ENCODE peak calls at places on chromosomes 11 and 22, in four cellular contexts. One of them, this sample, is unnamed.

GRCh38 chr11:134261626-134262488 is 8.5 kb downstream of the ACAD8 start:
- DNase-seq in K562: peak
- DNase-seq in HepG2: peak
- DNase-seq in GM12878: no peak
- DNase-seq in this sample: peak

GRCh38 chr22:33350961-33351360 is 292.8 kb upstream of the SYN3 start:
- DNase-seq in K562: no peak
- DNase-seq in HepG2: no peak
- DNase-seq in GM12878: no peak
- DNase-seq in this sample: no peak

GRCh38 chr22:27686534-27686933 is 115.0 kb downstream of the MN1 start:
- DNase-seq in K562: peak
- DNase-seq in HepG2: peak
- DNase-seq in GM12878: no peak
- DNase-seq in this sample: no peak

GRCh38 chr11:70661763-70662501 is 263.6 kb downstream of the CTTN start:
- DNase-seq in HepG2: no peak
- DNase-seq in GM12878: no peak
- DNase-seq in K562: no peak
- DNase-seq in this sample: no peak

GRCh38 chr22:26823966-26824365 is 166.6 kb downstream of the MIAT start:
- DNase-seq in GM12878: no peak
- DNase-seq in HepG2: no peak
- DNase-seq in K562: no peak
- DNase-seq in this sample: no peak

GRCh38 chr11:86735462-86736302 is 63.3 kb upstream of the ME3 start:
- DNase-seq in GM12878: no peak
- DNase-seq in K562: no peak
- DNase-seq in HepG2: no peak
- DNase-seq in this sample: no peak

GRCh38 chr11:127035812-127036211 is 35.2 kb upstream of the KIRREL3 start:
- DNase-seq in GM12878: no peak
- DNase-seq in HepG2: no peak
- DNase-seq in K562: no peak
- DNase-seq in this sample: no peak

GRCh38 chr11:55054723-55055122 is 207.2 kb upstream of the TRIM48 start:
- DNase-seq in K562: no peak
- DNase-seq in HepG2: no peak
- DNase-seq in GM12878: no peak
- DNase-seq in this sample: no peak

GRCh38 chr22:39299829-39300178 is 19.6 kb downstream of the RPL3 start:
- DNase-seq in GM12878: peak
- DNase-seq in HepG2: no peak
- DNase-seq in K562: no peak
- DNase-seq in this sample: no peak

GRCh38 chr11:14418801-14419417 is 59.9 kb upstream of the RRAS2 start:
- DNase-seq in HepG2: peak
- DNase-seq in GM12878: no peak
- DNase-seq in K562: peak
- DNase-seq in this sample: peak

GRCh38 chr11:108754901-108755625 is 90.2 kb downstream of the DDX10 start:
- DNase-seq in HepG2: no peak
- DNase-seq in K562: peak
- DNase-seq in GM12878: no peak
- DNase-seq in this sample: no peak

GRCh38 chr11:8838248-8838647 is 72.7 kb upstream of the AKIP1 start:
- DNase-seq in K562: no peak
- DNase-seq in HepG2: no peak
- DNase-seq in GM12878: no peak
- DNase-seq in this sample: no peak

GRCh38 chr11:62556872-62557631 is 10.4 kb upstream of the AHNAK start:
- DNase-seq in HepG2: no peak
- DNase-seq in K562: peak
- DNase-seq in GM12878: peak
- DNase-seq in this sample: no peak

GRCh38 chr22:32337015-32337414 is 20.7 kb upstream of the RFPL3 start:
- DNase-seq in K562: no peak
- DNase-seq in GM12878: no peak
- DNase-seq in HepG2: no peak
- DNase-seq in this sample: no peak

GRCh38 chr11:116284930-116285329 is 487.9 kb downstream of the BUD13 start:
- DNase-seq in HepG2: no peak
- DNase-seq in GM12878: no peak
- DNase-seq in K562: no peak
- DNase-seq in this sample: no peak

GRCh38 chr11:64144587-64145295 is 21.2 kb downstream of the MACROD1 start:
- DNase-seq in K562: peak
- DNase-seq in HepG2: no peak
- DNase-seq in GM12878: no peak
- DNase-seq in this sample: no peak

GRCh38 chr11:47056261-47056915 is 119.8 kb downstream of the CSTPP1 start:
- DNase-seq in K562: peak
- DNase-seq in HepG2: no peak
- DNase-seq in GM12878: no peak
- DNase-seq in this sample: no peak

GRCh38 chr22:40043086-40043485 is 48.3 kb downstream of the FAM83F start:
- DNase-seq in GM12878: no peak
- DNase-seq in K562: no peak
- DNase-seq in HepG2: no peak
- DNase-seq in this sample: no peak

GRCh38 chr22:26724414-26724813 is 67.0 kb downstream of the MIAT start:
- DNase-seq in K562: no peak
- DNase-seq in GM12878: no peak
- DNase-seq in HepG2: no peak
- DNase-seq in this sample: no peak

GRCh38 chr11:10139656-10140055 is 154.4 kb downstream of the SBF2 start:
- DNase-seq in K562: no peak
- DNase-seq in HepG2: no peak
- DNase-seq in GM12878: no peak
- DNase-seq in this sample: no peak

GRCh38 chr22:36301384-36301828 is 48.5 kb downstream of the APOL1 start:
- DNase-seq in HepG2: peak
- DNase-seq in GM12878: no peak
- DNase-seq in K562: peak
- DNase-seq in this sample: peak

GRCh38 chr11:14892036-14892556 is at the start of gene CYP2R1:
- DNase-seq in K562: peak
- DNase-seq in HepG2: peak
- DNase-seq in GM12878: peak
- DNase-seq in this sample: peak

GRCh38 chr11:124194696-124195418 is 11.7 kb downstream of the OR10D3 start:
- DNase-seq in K562: peak
- DNase-seq in GM12878: peak
- DNase-seq in HepG2: peak
- DNase-seq in this sample: peak

GRCh38 chr11:31828217-31828616 is 17.1 kb upstream of the PAX6 start:
- DNase-seq in GM12878: no peak
- DNase-seq in K562: no peak
- DNase-seq in HepG2: no peak
- DNase-seq in this sample: no peak

GRCh38 chr11:31827458-31828206 is 16.5 kb upstream of the PAX6 start:
- DNase-seq in GM12878: no peak
- DNase-seq in K562: no peak
- DNase-seq in HepG2: no peak
- DNase-seq in this sample: no peak

GRCh38 chr11:31824791-31825452 is 13.8 kb upstream of the PAX6 start:
- DNase-seq in K562: no peak
- DNase-seq in GM12878: no peak
- DNase-seq in HepG2: no peak
- DNase-seq in this sample: no peak

GRCh38 chr11:31825453-31826391 is 14.6 kb upstream of the PAX6 start:
- DNase-seq in HepG2: no peak
- DNase-seq in K562: no peak
- DNase-seq in GM12878: no peak
- DNase-seq in this sample: no peak

GRCh38 chr11:31826530-31827438 is 15.7 kb upstream of the PAX6 start:
- DNase-seq in K562: no peak
- DNase-seq in HepG2: no peak
- DNase-seq in GM12878: no peak
- DNase-seq in this sample: no peak
- TF ChIP-seq SP1 in K562: no peak
- TF ChIP-seq SP1 in HepG2: no peak
- TF ChIP-seq SP1 in GM12878: no peak
- TF ChIP-seq SP1 in this sample: no peak

GRCh38 chr22:43833286-43834240 is 21.5 kb upstream of the EFCAB6 start:
- DNase-seq in K562: no peak
- DNase-seq in HepG2: no peak
- DNase-seq in GM12878: no peak
- DNase-seq in this sample: no peak

GRCh38 chr22:43831561-43832392 is 19.7 kb upstream of the EFCAB6 start:
- DNase-seq in HepG2: no peak
- DNase-seq in K562: no peak
- DNase-seq in GM12878: no peak
- DNase-seq in this sample: no peak

GRCh38 chr22:43829904-43830851 is 18.1 kb upstream of the EFCAB6 start:
- DNase-seq in K562: no peak
- DNase-seq in HepG2: no peak
- DNase-seq in GM12878: no peak
- DNase-seq in this sample: no peak

GRCh38 chr22:43830931-43831560 is 18.9 kb upstream of the EFCAB6 start:
- DNase-seq in GM12878: no peak
- DNase-seq in K562: no peak
- DNase-seq in HepG2: no peak
- DNase-seq in this sample: no peak

DNA sequence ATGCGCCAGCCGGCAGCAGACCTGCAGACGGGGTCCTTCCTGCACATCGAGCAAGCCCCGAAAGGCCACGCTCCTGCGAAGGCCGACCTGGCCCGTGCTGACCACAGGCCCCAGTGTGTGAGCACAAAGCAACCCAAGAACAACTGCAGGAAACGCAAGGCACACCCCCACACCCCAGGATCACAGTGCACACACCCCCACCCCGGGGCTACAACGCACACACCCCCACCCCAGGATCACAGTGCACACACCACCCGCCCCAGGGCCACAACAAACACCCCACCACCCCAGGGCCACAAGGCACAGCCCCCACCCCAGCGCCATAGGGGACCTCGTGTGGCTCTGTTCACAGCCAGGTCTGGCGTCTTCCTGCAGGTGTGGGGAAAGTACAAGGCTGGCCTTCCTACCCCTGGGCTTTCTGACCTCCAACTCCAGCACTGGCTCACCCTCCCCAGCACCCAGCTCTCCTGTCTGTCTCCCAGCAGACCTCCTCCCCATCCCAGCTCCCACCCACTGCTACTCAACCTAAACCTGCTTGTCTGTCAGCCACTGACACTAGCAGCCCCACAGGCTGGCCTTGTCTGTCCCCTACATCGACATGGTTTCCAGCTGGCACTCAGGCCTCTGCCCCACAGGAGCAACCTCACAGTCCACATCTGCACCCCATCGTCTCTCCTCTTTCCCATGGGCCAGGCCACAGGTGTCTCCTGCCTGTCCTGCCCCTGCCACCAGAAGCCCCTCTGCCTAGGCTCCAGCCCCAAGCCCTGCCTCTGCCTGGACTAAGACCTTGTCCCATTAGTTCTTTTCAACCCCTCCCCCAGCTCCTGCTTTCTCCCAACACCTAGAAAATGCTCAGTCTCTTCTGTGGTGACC is 20.5 kb upstream of the EFCAB6 start:
- DNase-seq in K562: no peak
- DNase-seq in HepG2: no peak
- DNase-seq in GM12878: no peak
- DNase-seq in this sample: no peak
- TF ChIP-seq BHLHE40 in K562: no peak
- TF ChIP-seq BHLHE40 in HepG2: no peak
- TF ChIP-seq BHLHE40 in GM12878: no peak
- TF ChIP-seq BHLHE40 in this sample: no peak

DNA sequence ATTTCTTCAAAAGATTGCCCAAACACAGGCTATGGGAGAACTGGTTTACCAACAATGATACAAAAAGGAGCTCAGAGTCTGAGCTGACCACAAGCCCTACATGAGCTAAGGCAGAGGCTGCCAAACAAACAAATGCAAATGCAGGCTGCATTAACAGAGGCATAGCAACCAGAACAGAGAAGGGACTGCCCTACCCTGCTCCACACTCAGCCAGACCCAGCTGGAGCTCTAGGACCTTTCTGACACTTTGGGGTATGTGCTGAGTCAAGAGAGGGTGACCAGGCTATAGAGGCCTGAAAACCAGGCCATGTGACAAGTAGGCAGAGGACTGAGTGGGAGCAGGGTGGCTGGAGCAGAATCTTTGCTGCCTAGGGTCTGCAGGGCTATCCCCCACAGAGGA is 17.8 kb upstream of the P2RY2 start:
- DNase-seq in K562: no peak
- DNase-seq in HepG2: no peak
- DNase-seq in GM12878: no peak
- DNase-seq in this sample: no peak
- TF ChIP-seq SP1 in K562: no peak
- TF ChIP-seq SP1 in HepG2: no peak
- TF ChIP-seq SP1 in GM12878: no peak
- TF ChIP-seq SP1 in this sample: no peak

GRCh38 chr11:101446726-101447125 is 137.1 kb downstream of the TRPC6 start:
- DNase-seq in GM12878: no peak
- DNase-seq in HepG2: no peak
- DNase-seq in K562: no peak
- DNase-seq in this sample: no peak

GRCh38 chr11:101444851-101445250 is 139.0 kb downstream of the TRPC6 start:
- DNase-seq in K562: no peak
- DNase-seq in GM12878: no peak
- DNase-seq in HepG2: no peak
- DNase-seq in this sample: no peak

GRCh38 chr11:101444164-101444563 is 139.6 kb downstream of the TRPC6 start:
- DNase-seq in K562: no peak
- DNase-seq in HepG2: no peak
- DNase-seq in GM12878: no peak
- DNase-seq in this sample: no peak

GRCh38 chr11:101446238-101446637 is 137.6 kb downstream of the TRPC6 start:
- DNase-seq in GM12878: no peak
- DNase-seq in HepG2: no peak
- DNase-seq in K562: no peak
- DNase-seq in this sample: no peak

DNA sequence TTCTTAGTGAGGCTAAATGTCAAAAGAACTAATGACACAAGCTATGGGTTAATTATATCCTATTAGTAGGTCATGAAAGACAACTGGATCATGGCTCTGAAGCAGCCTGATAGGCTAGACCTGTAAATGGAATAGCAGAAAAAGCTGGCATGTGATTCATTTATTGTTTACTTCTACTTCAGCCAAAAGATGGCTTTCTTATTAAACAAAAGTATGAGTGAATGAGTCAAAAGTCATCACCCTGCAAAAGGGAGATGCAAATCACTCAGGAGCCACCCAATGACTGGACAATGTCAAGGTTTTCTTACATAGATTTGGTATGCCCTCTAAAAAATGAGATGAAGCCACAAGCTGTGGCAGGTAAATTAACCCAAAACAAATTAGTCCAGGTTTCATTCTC is 138.0 kb downstream of the TRPC6 start:
- DNase-seq in HepG2: no peak
- DNase-seq in GM12878: no peak
- DNase-seq in K562: no peak
- DNase-seq in this sample: no peak
- TF ChIP-seq BHLHE40 in HepG2: no peak
- TF ChIP-seq BHLHE40 in GM12878: no peak
- TF ChIP-seq BHLHE40 in K562: no peak
- TF ChIP-seq BHLHE40 in this sample: no peak

This sample was measured in HEK293T.